ENCODE peak calls at places on chromosomes 7 and 10, in six cellular contexts. K, J, S, U, Y and N are unnamed samples.

GRCh38 chr10:108358912-108359311 is 1194.4 kb upstream of the SORCS1 start:
- DNase-seq in K (no peak), Y (no peak), S (no peak), J (no peak), U (no peak), N (no peak)

GRCh38 chr7:27784399-27785053 is 44.6 kb downstream of the TAX1BP1 start:
- DNase-seq in U (no peak), S (no peak), Y (no peak), K (peak; percentile 71), J (peak; percentile 76), N (no peak)

GRCh38 chr10:113720386-113720785 is 31.1 kb upstream of the PLEKHS1 start:
- DNase-seq in S (no peak), K (no peak), Y (no peak), U (no peak), J (no peak), N (no peak)

GRCh38 chr7:76155938-76156337 is 45.8 kb upstream of the SRRM3 start:
- DNase-seq in U (peak; percentile 74), J (no peak), Y (no peak), S (no peak), K (peak; percentile 46), N (peak; percentile 65)

GRCh38 chr10:28710227-28710889 is 33.0 kb downstream of the BAMBI start:
- DNase-seq in U (no peak), K (no peak), Y (no peak), S (no peak), J (no peak), N (no peak)

GRCh38 chr10:81915517-81915916 is 40.5 kb downstream of the NRG3 start:
- DNase-seq in S (no peak), Y (no peak), U (no peak), K (no peak), J (no peak), N (no peak)

GRCh38 chr7:149837620-149838223 is 453 bp upstream of the ZNF862 start:
- DNase-seq in J (no peak), Y (no peak), U (no peak), S (no peak), K (no peak), N (no peak)

GRCh38 chr10:131547129-131547799 is 235.7 kb upstream of the TCERG1L start:
- DNase-seq in J (no peak), S (peak; percentile 5), U (no peak), K (no peak), Y (no peak), N (no peak)

GRCh38 chr7:28269700-28270361 is 89.2 kb upstream of the JAZF1 start:
- DNase-seq in S (no peak), Y (no peak), K (no peak), J (no peak), U (no peak), N (no peak)

GRCh38 chr7:104161244-104161643 is 46.6 kb downstream of the ORC5 start:
- DNase-seq in U (no peak), Y (no peak), K (no peak), S (no peak), J (no peak), N (no peak)

GRCh38 chr10:59234194-59234593 is 57.8 kb downstream of the PHYHIPL start:
- DNase-seq in K (no peak), J (no peak), U (no peak), Y (no peak), S (no peak), N (no peak)

GRCh38 chr7:33457041-33457440 is 327.7 kb downstream of the BBS9 start:
- DNase-seq in J (no peak), Y (no peak), U (no peak), K (no peak), S (no peak), N (no peak)

GRCh38 chr10:127951861-127952574 is 45.1 kb downstream of the PTPRE start:
- DNase-seq in J (no peak), U (no peak), S (no peak), K (no peak), Y (no peak), N (no peak)

GRCh38 chr7:116524609-116525297 is at the start of gene CAV1:
- DNase-seq in K (peak; percentile 76), U (peak; percentile 89), J (peak; percentile 92), Y (peak; percentile 73), S (peak; percentile 55), N (peak; percentile 82)

GRCh38 chr10:100043344-100043743 is 33.6 kb upstream of the DNMBP start:
- DNase-seq in Y (no peak), J (peak; percentile 66), K (no peak), S (no peak), U (no peak), N (no peak)

GRCh38 chr7:84746347-84746746 is 440.5 kb downstream of the SEMA3D start:
- DNase-seq in J (no peak), U (no peak), Y (no peak), K (no peak), S (no peak), N (no peak)

GRCh38 chr10:63866075-63866746 is 345.0 kb downstream of the REEP3 start:
- DNase-seq in Y (no peak), J (peak; percentile 56), K (peak; percentile 67), S (peak; percentile 16), U (no peak), N (peak; percentile 27)

GRCh38 chr10:21260060-21260792 is 265.3 kb downstream of the SKIDA1 start:
- DNase-seq in S (no peak), Y (no peak), U (no peak), K (no peak), J (no peak), N (no peak)

GRCh38 chr10:12972146-12972545 is 29.4 kb downstream of the CCDC3 start:
- DNase-seq in S (no peak), K (no peak), Y (no peak), U (no peak), J (no peak), N (no peak)

GRCh38 chr7:12257582-12257981 is 46.5 kb downstream of the TMEM106B start:
- DNase-seq in K (peak; percentile 6), S (no peak), U (no peak), J (no peak), Y (no peak), N (no peak)

GRCh38 chr7:128752251-128752650 is 13.1 kb downstream of the CALU start:
- DNase-seq in J (no peak), Y (no peak), K (no peak), S (no peak), U (no peak), N (no peak)

GRCh38 chr10:71717056-71717755 is 2.4 kb downstream of the C10orf105 start:
- DNase-seq in U (no peak), K (no peak), J (no peak), Y (no peak), S (no peak), N (no peak)
- H3K4me1 ChIP-seq in U (peaks cover 70% of the 10 kb centered on the region), K (peaks cover 40% of the 10 kb centered on the region), J (no peaks in the 10 kb centered on the region), Y (peaks cover 27% of the 10 kb centered on the region), S (peaks cover 32% of the 10 kb centered on the region), N (no peaks in the 10 kb centered on the region)

GRCh38 chr10:130338588-130339070 is 202.4 kb downstream of the GLRX3 start:
- DNase-seq in K (no peak), J (no peak), U (no peak), S (no peak), Y (no peak), N (no peak)

GRCh38 chr10:130339091-130339490 is 202.9 kb downstream of the GLRX3 start:
- DNase-seq in Y (no peak), J (no peak), S (no peak), U (no peak), K (no peak), N (no peak)

GRCh38 chr10:130339911-130340310 is 203.7 kb downstream of the GLRX3 start:
- DNase-seq in Y (no peak), J (no peak), U (no peak), K (no peak), S (no peak), N (no peak)

GRCh38 chr10:130340816-130341215 is 204.6 kb downstream of the GLRX3 start:
- DNase-seq in Y (no peak), S (no peak), J (no peak), U (no peak), K (no peak), N (no peak)

GRCh38 chr10:130341325-130341724 is 205.1 kb downstream of the GLRX3 start:
- DNase-seq in K (peak; percentile 40), Y (no peak), U (no peak), S (no peak), J (no peak), N (no peak)
- TF ChIP-seq CTCF in K (peak; percentile 69), Y (peak; percentile 22), U (peak; percentile 37), S (no peak), J (peak; percentile 54), N (peak; percentile 12)

GRCh38 chr7:107505997-107506682 is 36.3 kb downstream of the GPR22 start:
- DNase-seq in K (peak; percentile 16), J (no peak), S (no peak), Y (peak; percentile 55), U (no peak), N (no peak)
- TF ChIP-seq POLR2A in K (no peak), J (no peak), S (no peak), Y (no peak), U (no peak), N (no peak)

GRCh38 chr10:22649977-22650376 is 64.4 kb downstream of the PIP4K2A start:
- DNase-seq in Y (no peak), S (no peak), U (no peak), K (no peak), J (no peak), N (no peak)
- H3K4me1 ChIP-seq in Y (peaks cover 8% of the 10 kb centered on the region), S (peaks cover 14% of the 10 kb centered on the region), U (peaks cover 95% of the 10 kb centered on the region), K (peaks cover 3% of the 10 kb centered on the region), J (peaks cover 6% of the 10 kb centered on the region), N (peaks cover under 1% of the 10 kb centered on the region)

DNA sequence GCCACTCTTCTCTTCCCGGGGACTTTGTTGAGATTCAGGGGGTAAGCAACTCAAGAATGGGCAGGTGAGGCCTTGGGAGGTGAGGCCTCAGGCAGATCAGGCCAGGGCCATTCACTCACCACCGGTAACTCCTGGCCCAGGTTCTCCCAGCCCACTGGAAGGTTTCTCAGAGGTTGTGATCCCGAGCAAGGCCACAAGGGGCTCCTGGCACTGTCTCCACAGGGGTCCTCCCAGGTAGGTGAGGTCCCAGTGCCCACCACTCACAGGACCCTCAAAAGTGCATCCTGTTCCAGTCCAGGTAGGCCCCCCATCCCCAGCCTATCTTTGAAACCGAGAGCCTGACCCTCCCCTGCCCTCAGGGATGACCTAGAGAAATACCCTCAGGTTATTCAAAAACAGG is 236.1 kb downstream of the BUB3 start:
- DNase-seq in Y (no peak), J (no peak), U (no peak), S (no peak), K (no peak), N (no peak)
- TF ChIP-seq CTCF in Y (no peak), J (peak; percentile 49), U (no peak), S (no peak), K (no peak), N (no peak)

GRCh38 chr7:99805641-99806040 is 21.7 kb upstream of the CYP3A4 start:
- DNase-seq in U (no peak), J (no peak), K (no peak), S (no peak), Y (no peak), N (no peak)
- TF ChIP-seq POLR2A in U (no peak), J (no peak), K (no peak), S (no peak), Y (no peak), N (no peak)

DNA sequence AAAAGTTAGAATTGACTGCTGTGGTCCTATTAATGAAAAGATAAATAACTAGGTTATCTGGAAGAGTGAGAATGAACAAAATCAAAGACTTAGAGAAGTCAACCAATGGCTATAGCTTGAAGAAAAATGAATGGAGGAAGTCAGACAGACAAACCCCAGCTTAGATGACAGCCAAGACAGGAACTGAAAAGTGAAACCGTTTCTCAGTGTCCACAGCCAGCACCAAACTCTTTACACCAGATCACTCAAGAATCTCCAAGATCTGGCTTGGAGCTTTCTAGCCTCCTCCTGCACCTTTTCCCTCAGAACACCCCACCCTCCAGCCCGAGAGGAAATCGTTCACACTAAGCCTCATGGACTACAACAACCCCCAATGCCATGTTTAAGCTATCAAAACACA is 167.0 kb downstream of the SFMBT2 start:
- DNase-seq in Y (no peak), J (no peak), U (no peak), S (no peak), K (no peak), N (no peak)
- H3K4me1 ChIP-seq in Y (no peaks in the 10 kb centered on the region), J (no peaks in the 10 kb centered on the region), U (peaks cover 17% of the 10 kb centered on the region), S (no peaks in the 10 kb centered on the region), K (no peaks in the 10 kb centered on the region), N (no peaks in the 10 kb centered on the region)